ENCODE peak calls at places on chromosomes 12 and 14, in seven cellular contexts. T is stimulated activated CD8-positive, alpha-beta memory T cell treated with anti-CD3 and anti-CD28 coated beads, Interleukin-15, amount 100 ng/mL, for 1 hour; Z is stimulated activated CD4-positive, alpha-beta T cell treated with anti-CD3 and anti-CD28 coated beads, Interleukin-4, amount 100 ng/mL, for 48 hours; O is GM13977; A is fibroblast of lung; S is CD8-positive, alpha-beta memory T cell; I is GM04504. V is an unnamed sample.

GRCh38 chr14:102668291-102668873 is 75.9 kb downstream of the RCOR1 start:
- DNase-seq in T (no peak), Z (no peak), O (no peak), A (no peak), S (no peak), I (no peak), V (no peak)

GRCh38 chr12:106140223-106140986 is 1.7 kb upstream of the NUAK1 start:
- DNase-seq in T (no peak), Z (no peak), O (no peak), A (no peak), S (no peak), I (no peak), V (no peak)

GRCh38 chr12:92927436-92928116 is 1.5 kb downstream of the EEA1 start:
- DNase-seq in T (no peak), Z (no peak), O (peak; percentile 45), A (peak; percentile 69), S (no peak), I (peak; percentile 24), V (peak; percentile 73)

GRCh38 chr14:22099942-22100763 is 426.5 kb upstream of the OR4E1 start:
- DNase-seq in T (peak; percentile 21), Z (peak; percentile 16), O (peak; percentile 38), A (peak; percentile 52), S (peak; percentile 5), I (no peak), V (peak; percentile 62)

GRCh38 chr12:116539361-116539771 is 19.8 kb upstream of the MAP1LC3B2 start:
- DNase-seq in T (no peak), Z (no peak), O (no peak), A (peak; percentile 24), S (no peak), I (no peak), V (no peak)

GRCh38 chr12:128661216-128661550 is 162.6 kb downstream of the SLC15A4 start:
- DNase-seq in T (no peak), Z (no peak), O (no peak), A (no peak), S (no peak), I (no peak), V (no peak)

GRCh38 chr12:9727813-9728212 is 5.1 kb downstream of the CLECL1 start:
- DNase-seq in T (no peak), Z (no peak), O (no peak), A (no peak), S (no peak), I (no peak), V (no peak)

GRCh38 chr12:6996040-6996441 is 22.2 kb downstream of the LPCAT3 start:
- DNase-seq in T (no peak), Z (no peak), O (no peak), A (peak; percentile 63), S (no peak), I (peak; percentile 46), V (peak; percentile 11)